ENCODE peak calls at places on chromosomes 16 and 17, in nine cellular contexts. X is DND-41, F is IMR-90, H is HCT116, W is astrocyte, K is fibroblast of lung, P is endothelial cell of umbilical vein, D is PC-3, L is mesendoderm. I is an unnamed sample. For H3K27me3, the result is how much of the 10 kb centered on the place peaks cover.

GRCh38 chr17:75625813-75626486 is 7.3 kb upstream of the SMIM5 start:
- DNase-seq in X (peak), F (peak), H (no peak), W (no peak), K (no peak), P (peak), D (peak), L (peak), I (peak)

GRCh38 chr17:58318065-58318481 is 10.5 kb downstream of the TSPOAP1 start:
- DNase-seq in X (no peak), F (no peak), H (no peak), W (no peak), K (no peak), P (no peak), D (no peak), L (no peak), I (no peak)

GRCh38 chr17:78379134-78379497 is 667 bp downstream of the PGS1 start:
- DNase-seq in X (no peak), F (peak), H (no peak), W (peak), K (peak), P (peak), D (peak), L (peak), I (peak)

GRCh38 chr17:50051606-50052005 is 4.3 kb upstream of the ITGA3 start:
- DNase-seq in X (no peak), F (no peak), H (no peak), W (no peak), K (no peak), P (no peak), D (peak), L (no peak), I (peak)

GRCh38 chr16:66103245-66103644 is 263.2 kb upstream of the CDH5 start:
- DNase-seq in X (no peak), F (peak), H (no peak), W (no peak), K (peak), P (no peak), D (no peak), L (no peak), I (peak)

GRCh38 chr17:28381141-28381825 is 9.8 kb downstream of the SARM1 start:
- DNase-seq in X (no peak), F (no peak), H (no peak), W (no peak), K (no peak), P (peak), D (no peak), L (peak), I (no peak)

GRCh38 chr16:15404792-15405191 is 9.2 kb downstream of the MPV17L start:
- DNase-seq in X (no peak), F (no peak), H (no peak), W (no peak), K (no peak), P (no peak), D (no peak), L (no peak), I (peak)

GRCh38 chr16:70700101-70701020 is 14.5 kb upstream of the MTSS2 start:
- DNase-seq in X (no peak), F (no peak), H (no peak), W (no peak), K (no peak), P (no peak), D (no peak), L (no peak), I (no peak)

GRCh38 chr16:85006639-85007038 is 4.7 kb downstream of the ZDHHC7 start:
- DNase-seq in X (no peak), F (peak), H (no peak), W (peak), K (peak), P (no peak), D (no peak), L (no peak), I (no peak)

DNA sequence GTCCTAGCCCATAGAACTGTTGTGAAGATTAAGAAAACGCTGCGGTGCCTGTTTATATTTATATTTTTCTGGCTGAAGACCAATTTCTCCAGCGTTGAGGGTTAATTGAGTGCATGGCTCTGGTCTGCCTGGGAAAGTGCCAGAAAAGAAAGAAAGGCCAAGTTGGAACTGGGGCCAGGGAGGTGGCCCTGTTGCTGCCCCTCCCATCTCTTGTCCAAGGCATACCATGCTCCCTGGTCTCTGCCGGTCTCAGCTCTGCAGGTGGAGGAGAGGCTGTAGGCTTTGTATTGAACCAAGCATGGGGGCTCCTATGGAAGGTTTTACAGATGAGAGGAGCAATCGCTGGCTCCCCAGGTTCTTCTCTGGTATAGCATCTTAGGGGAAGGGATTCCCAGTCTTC is 124.7 kb downstream of the MGAT5B start:
- DNase-seq in X (no peak), F (no peak), H (no peak), W (no peak), K (no peak), P (no peak), D (no peak), L (no peak), I (no peak)
- H3K4me2 ChIP-seq in X (no peak), F (no peak), H (no peak), W (no peak), K (no peak), P (no peak), D (no peak), L (no peak), I (no peak)

DNA sequence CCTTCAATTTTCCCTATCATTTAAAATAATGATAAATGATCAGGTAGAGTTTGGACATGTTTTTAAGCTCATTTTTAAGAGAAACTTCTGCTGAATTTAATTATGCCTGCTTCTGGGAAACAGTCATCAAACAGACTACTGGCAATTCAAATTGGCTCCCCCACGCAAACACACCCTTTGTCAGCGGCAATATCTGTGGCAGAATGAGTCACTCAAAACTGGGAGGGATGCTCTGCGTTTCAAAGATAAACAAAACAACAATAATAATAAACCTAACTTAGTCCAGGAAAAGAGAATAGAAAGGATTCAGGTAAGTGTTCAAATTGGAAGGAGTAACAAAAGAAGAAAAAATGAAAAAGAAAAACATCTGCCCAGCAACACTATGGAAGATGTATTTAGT is 108.1 kb upstream of the ERCC4 start:
- DNase-seq in X (no peak), F (no peak), H (no peak), W (no peak), K (no peak), P (no peak), D (no peak), L (no peak), I (no peak)
- H3K27me3 ChIP-seq in X (under half), F (under half), H (under half), W (under half), K (under half), P (under half), D (under half), L (under half), I (under half)

GRCh38 chr17:32191306-32191705 is 49.0 kb downstream of the RHOT1 start:
- DNase-seq in X (no peak), F (peak), H (no peak), W (peak), K (peak), P (peak), D (peak), L (no peak), I (peak)

GRCh38 chr17:32185875-32186274 is 43.6 kb downstream of the RHOT1 start:
- DNase-seq in X (no peak), F (peak), H (no peak), W (no peak), K (no peak), P (no peak), D (no peak), L (no peak), I (no peak)

GRCh38 chr17:32192379-32192778 is 50.1 kb downstream of the RHOT1 start:
- DNase-seq in X (no peak), F (peak), H (no peak), W (peak), K (peak), P (peak), D (peak), L (no peak), I (peak)

GRCh38 chr17:32187276-32187675 is 45.0 kb downstream of the RHOT1 start:
- DNase-seq in X (no peak), F (peak), H (no peak), W (no peak), K (peak), P (no peak), D (peak), L (no peak), I (no peak)

GRCh38 chr17:32189343-32189742 is 47.0 kb downstream of the RHOT1 start:
- DNase-seq in X (no peak), F (no peak), H (no peak), W (no peak), K (no peak), P (no peak), D (no peak), L (no peak), I (no peak)
- H3K4me2 ChIP-seq in X (no peak), F (no peak), H (no peak), W (no peak), K (no peak), P (no peak), D (no peak), L (no peak), I (no peak)

GRCh38 chr17:40615989-40616476 is 31.6 kb downstream of the SMARCE1 start:
- DNase-seq in X (no peak), F (no peak), H (no peak), W (no peak), K (no peak), P (no peak), D (no peak), L (no peak), I (no peak)
- H3K27me3 ChIP-seq in X (under half), F (half or more), H (under half), W (under half), K (under half), P (under half), D (under half), L (under half), I (under half)

DNA sequence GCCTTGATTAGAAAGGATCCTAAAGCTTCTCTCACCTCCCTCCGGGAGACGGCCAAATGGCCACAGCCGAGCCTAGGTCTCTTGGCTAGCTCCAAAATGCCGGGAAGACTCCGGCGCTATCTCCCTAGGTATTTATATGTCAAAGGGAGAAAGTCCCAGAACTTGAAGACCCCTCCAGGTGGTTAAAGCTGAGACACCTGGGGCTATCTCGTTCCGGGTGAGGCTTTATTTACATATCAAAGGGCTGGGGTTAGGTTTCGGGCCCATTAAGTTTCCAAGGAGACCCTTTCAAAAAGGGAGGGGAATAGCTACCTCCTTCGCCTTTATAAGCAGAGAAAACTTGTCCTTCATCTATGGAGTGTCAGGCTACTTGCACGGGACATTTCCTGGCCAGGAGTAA is 70.9 kb upstream of the KIFC3 start:
- DNase-seq in X (no peak), F (no peak), H (no peak), W (no peak), K (no peak), P (no peak), D (no peak), L (peak), I (no peak)
- H3K4me2 ChIP-seq in X (no peak), F (no peak), H (no peak), W (no peak), K (no peak), P (no peak), D (no peak), L (no peak), I (no peak)

DNA sequence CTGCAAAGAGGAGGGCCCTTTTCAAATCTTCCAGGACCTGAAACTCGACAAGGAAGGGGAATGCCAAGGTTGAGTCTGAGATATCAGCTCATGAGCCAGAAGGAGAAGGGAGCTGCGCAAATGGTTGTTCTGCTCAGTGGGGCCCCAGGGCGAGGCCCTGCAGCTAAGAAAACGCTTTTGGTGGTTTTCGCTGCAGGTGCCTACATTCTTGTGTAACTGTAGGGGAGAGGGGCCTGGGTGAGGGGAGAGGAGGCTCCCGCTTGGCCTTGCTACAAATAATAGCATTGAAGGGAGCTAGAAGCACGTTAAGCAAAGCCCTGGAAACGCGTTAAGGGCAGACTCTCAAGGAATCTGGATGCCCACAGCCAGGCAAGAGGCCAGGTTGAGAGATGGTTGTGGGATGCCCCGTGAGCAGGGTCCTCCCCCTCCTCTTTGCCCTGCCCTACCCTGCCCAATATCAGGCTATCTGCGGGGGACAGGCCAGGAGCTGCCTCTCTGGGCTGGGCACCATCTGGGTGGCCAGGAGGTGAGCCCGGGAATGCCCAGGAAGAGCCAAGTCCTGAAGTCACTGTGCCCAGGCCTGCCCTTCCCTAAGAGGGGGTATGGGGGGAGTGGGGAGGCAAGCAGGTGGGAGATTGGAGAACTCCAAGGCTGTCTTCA is 21.9 kb downstream of the GPR142 start:
- DNase-seq in X (no peak), F (no peak), H (no peak), W (no peak), K (no peak), P (no peak), D (no peak), L (no peak), I (no peak)
- H3K27me3 ChIP-seq in X (under half), F (under half), H (under half), W (under half), K (under half), P (under half), D (under half), L (under half), I (under half)

I was measured in GM23248.